ENCODE peak calls at places on chromosomes 5 and 9, in ten cellular contexts. T is ovary; U is lower lobe of right lung; C is endothelial cell of umbilical vein; W is HCT116; N is CD4-positive, alpha-beta memory T cell; S is cardiac muscle cell; H is upper lobe of right lung; I is pancreas; F is CD8-positive, alpha-beta T cell. V is an unnamed sample.

GRCh38 chr5:79333852-79334557 is 98.1 kb downstream of the JMY start:
- DNase-seq in T (no peak), U (no peak), C (no peak), W (no peak), N (no peak), S (no peak), H (no peak), I (no peak), F (no peak), V (no peak)

GRCh38 chr9:134928796-134929559 is 11.3 kb upstream of the FCN1 start:
- DNase-seq in T (peak), U (peak), C (no peak), W (no peak), N (no peak), S (no peak), H (peak), I (no peak), F (no peak), V (no peak)

GRCh38 chr9:32487981-32488380 is 38.0 kb downstream of the RIGI start:
- DNase-seq in T (no peak), U (no peak), C (no peak), W (no peak), N (no peak), S (peak), H (no peak), I (no peak), F (no peak), V (no peak)

GRCh38 chr5:160390787-160391696 is 8.8 kb downstream of the FAM200C start:
- DNase-seq in T (no peak), U (no peak), C (peak), W (no peak), N (no peak), S (peak), H (no peak), I (no peak), F (no peak), V (no peak)

GRCh38 chr5:4911646-4912403 is 228.3 kb upstream of the ADAMTS16 start:
- DNase-seq in T (no peak), U (no peak), C (no peak), W (no peak), N (no peak), S (no peak), H (no peak), I (no peak), F (no peak), V (no peak)

GRCh38 chr5:133930824-133931111 is 37.7 kb downstream of the C5orf15 start:
- DNase-seq in T (no peak), U (no peak), C (no peak), W (no peak), N (no peak), S (no peak), H (no peak), I (no peak), F (no peak), V (no peak)

GRCh38 chr9:91360551-91361293 is 996 bp downstream of the AUH start:
- DNase-seq in T (no peak), U (no peak), C (peak), W (no peak), N (no peak), S (no peak), H (no peak), I (no peak), F (no peak), V (no peak)

GRCh38 chr5:116557669-116558271 is 16.9 kb downstream of the SEMA6A start:
- DNase-seq in T (no peak), U (no peak), C (peak), W (no peak), N (no peak), S (peak), H (no peak), I (no peak), F (no peak), V (no peak)

GRCh38 chr5:167688331-167688730 is 603.1 kb upstream of the WWC1 start:
- DNase-seq in T (no peak), U (no peak), C (no peak), W (no peak), N (no peak), S (peak), H (no peak), I (no peak), F (no peak), V (no peak)

GRCh38 chr9:107744873-107745272 is 255.3 kb upstream of the KLF4 start:
- DNase-seq in T (no peak), U (no peak), C (no peak), W (no peak), N (no peak), S (no peak), H (no peak), I (no peak), F (no peak), V (no peak)

GRCh38 chr5:55055183-55055582 is 31.1 kb downstream of the GZMK start:
- DNase-seq in T (no peak), U (no peak), C (no peak), W (no peak), N (no peak), S (no peak), H (no peak), I (no peak), F (no peak), V (no peak)

GRCh38 chr5:137563301-137563645 is 64.1 kb upstream of the SPOCK1 start:
- DNase-seq in T (no peak), U (no peak), C (no peak), W (no peak), N (no peak), S (no peak), H (no peak), I (no peak), F (no peak), V (no peak)

GRCh38 chr5:155728146-155728856 is 598.7 kb upstream of the SGCD start:
- DNase-seq in T (peak), U (peak), C (no peak), W (no peak), N (no peak), S (peak), H (peak), I (peak), F (peak), V (no peak)

GRCh38 chr5:91293131-91293530 is 90.0 kb downstream of the ARRDC3 start:
- DNase-seq in T (no peak), U (no peak), C (no peak), W (no peak), N (no peak), S (no peak), H (no peak), I (no peak), F (no peak), V (no peak)

GRCh38 chr9:98916660-98917059 is 27.0 kb upstream of the COL15A1 start:
- DNase-seq in T (peak), U (no peak), C (no peak), W (no peak), N (no peak), S (peak), H (no peak), I (peak), F (no peak), V (no peak)

DNA sequence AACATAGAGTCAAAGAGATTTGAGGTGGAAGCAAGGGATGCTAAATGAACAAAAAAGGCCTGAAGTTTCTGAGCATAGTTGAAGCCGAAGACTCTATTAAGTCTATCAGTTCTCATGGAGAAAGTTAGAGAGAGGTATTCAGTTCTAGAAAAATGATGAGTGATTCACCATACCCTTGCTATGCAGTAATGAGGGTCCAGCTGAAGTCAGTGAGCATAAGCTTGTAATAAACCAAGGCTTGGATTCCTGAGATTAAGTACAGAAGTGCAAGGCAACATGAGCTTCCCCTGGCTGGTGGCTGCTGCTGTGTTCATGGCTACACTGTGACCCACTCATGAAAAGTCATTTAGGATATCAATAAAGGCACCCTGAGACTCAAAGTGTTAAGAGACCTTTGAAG is 129.7 kb upstream of the MTAP start:
- DNase-seq in T (no peak), U (no peak), C (no peak), W (no peak), N (no peak), S (no peak), H (no peak), I (no peak), F (no peak), V (no peak)
- H3K27ac ChIP-seq in T (no peak), U (no peak), C (no peak), W (peak), N (no peak), S (no peak), H (no peak), I (no peak), F (no peak), V (no peak)

GRCh38 chr9:12859704-12860251 is 85.0 kb downstream of the LURAP1L start:
- DNase-seq in T (no peak), U (no peak), C (peak), W (peak), N (no peak), S (peak), H (no peak), I (no peak), F (no peak), V (peak)

GRCh38 chr9:12862596-12862995 is 87.8 kb downstream of the LURAP1L start:
- DNase-seq in T (no peak), U (no peak), C (no peak), W (no peak), N (no peak), S (no peak), H (no peak), I (no peak), F (no peak), V (no peak)

GRCh38 chr9:12861035-12861434 is 86.2 kb downstream of the LURAP1L start:
- DNase-seq in T (no peak), U (no peak), C (no peak), W (no peak), N (no peak), S (no peak), H (no peak), I (no peak), F (no peak), V (no peak)

GRCh38 chr9:12863624-12864023 is 88.8 kb downstream of the LURAP1L start:
- DNase-seq in T (no peak), U (no peak), C (no peak), W (no peak), N (no peak), S (no peak), H (no peak), I (no peak), F (no peak), V (no peak)
- H3K27ac ChIP-seq in T (no peak), U (no peak), C (no peak), W (no peak), N (no peak), S (no peak), H (no peak), I (no peak), F (no peak), V (no peak)

GRCh38 chr9:4502444-4502843 is 12.2 kb downstream of the SLC1A1 start:
- DNase-seq in T (no peak), U (no peak), C (no peak), W (no peak), N (no peak), S (no peak), H (no peak), I (no peak), F (no peak), V (no peak)
- H3K27ac ChIP-seq in T (no peak), U (no peak), C (no peak), W (no peak), N (no peak), S (no peak), H (no peak), I (no peak), F (no peak), V (no peak)

DNA sequence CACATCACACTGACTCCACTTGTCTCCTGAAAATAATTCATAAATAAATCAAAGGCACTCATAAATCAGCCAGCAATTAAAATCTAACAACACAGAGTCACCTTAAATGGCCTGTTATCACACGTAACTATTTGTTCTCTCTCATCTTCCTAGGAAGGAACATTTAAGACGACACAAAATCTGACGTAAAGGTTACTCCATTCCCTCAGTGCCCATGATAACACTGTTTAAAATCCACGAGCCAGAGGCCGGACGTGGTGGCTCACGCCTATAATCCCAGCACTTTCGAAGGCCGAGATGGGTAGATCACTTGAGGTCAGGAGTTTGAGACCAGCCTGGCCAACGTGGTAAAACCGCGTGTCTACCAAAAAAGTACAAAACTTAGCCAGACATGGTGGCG is 56.4 kb downstream of the MYO10 start:
- DNase-seq in T (no peak), U (no peak), C (no peak), W (no peak), N (no peak), S (no peak), H (no peak), I (no peak), F (no peak), V (no peak)
- H3K27ac ChIP-seq in T (no peak), U (no peak), C (no peak), W (no peak), N (no peak), S (no peak), H (no peak), I (peak), F (no peak), V (no peak)

GRCh38 chr5:72920690-72921089 is 35.2 kb upstream of the FCHO2 start:
- DNase-seq in T (no peak), U (no peak), C (peak), W (peak), N (no peak), S (peak), H (no peak), I (no peak), F (no peak), V (no peak)
- H3K27ac ChIP-seq in T (no peak), U (no peak), C (no peak), W (no peak), N (no peak), S (no peak), H (no peak), I (no peak), F (no peak), V (no peak)

V was measured in epithelial cell of prostate.